ENCODE peak calls at places on chromosomes 7 and 10, in five cellular contexts. M, B, T, D and J are unnamed samples.

GRCh38 chr7:91325731-91326130 is 61.5 kb downstream of the FZD1 start:
- DNase-seq in B (no peak), T (no peak), D (no peak), M (no peak), J (no peak)

GRCh38 chr10:12708921-12709320 is 292.6 kb downstream of the CCDC3 start:
- DNase-seq in M (no peak), T (no peak), D (no peak), B (no peak), J (no peak)

GRCh38 chr7:112437038-112437437 is 13.2 kb upstream of the IFRD1 start:
- DNase-seq in D (no peak), M (no peak), B (no peak), T (no peak), J (no peak)

GRCh38 chr10:72611783-72612182 is 14.1 kb downstream of the MICU1 start:
- DNase-seq in B (peak; percentile 40), T (no peak), M (no peak), D (no peak), J (no peak)

GRCh38 chr10:129912161-129912917 is 51.7 kb downstream of the EBF3 start:
- DNase-seq in D (no peak), M (no peak), B (no peak), T (no peak), J (no peak)

GRCh38 chr10:118407026-118407425 is 64.9 kb upstream of the FAM204A start:
- DNase-seq in B (no peak), M (no peak), T (no peak), D (no peak), J (no peak)

GRCh38 chr10:22491480-22491879 is 146.2 kb downstream of the SPAG6 start:
- DNase-seq in B (no peak), D (no peak), T (no peak), M (no peak), J (no peak)

GRCh38 chr10:53536322-53536721 is 763.7 kb upstream of the MBL2 start:
- DNase-seq in D (no peak), T (no peak), M (no peak), B (no peak), J (no peak)

GRCh38 chr10:89202033-89202425 is 5.1 kb downstream of the CH25H start:
- DNase-seq in T (no peak), M (no peak), B (no peak), D (no peak), J (no peak)

GRCh38 chr10:72747521-72747920 is 55.6 kb downstream of the MCU start:
- DNase-seq in M (no peak), B (no peak), T (no peak), D (no peak), J (no peak)

GRCh38 chr10:79018591-79019011 is 50.2 kb upstream of the ZMIZ1 start:
- DNase-seq in D (peak; percentile 48), B (no peak), T (no peak), M (no peak), J (no peak)

DNA sequence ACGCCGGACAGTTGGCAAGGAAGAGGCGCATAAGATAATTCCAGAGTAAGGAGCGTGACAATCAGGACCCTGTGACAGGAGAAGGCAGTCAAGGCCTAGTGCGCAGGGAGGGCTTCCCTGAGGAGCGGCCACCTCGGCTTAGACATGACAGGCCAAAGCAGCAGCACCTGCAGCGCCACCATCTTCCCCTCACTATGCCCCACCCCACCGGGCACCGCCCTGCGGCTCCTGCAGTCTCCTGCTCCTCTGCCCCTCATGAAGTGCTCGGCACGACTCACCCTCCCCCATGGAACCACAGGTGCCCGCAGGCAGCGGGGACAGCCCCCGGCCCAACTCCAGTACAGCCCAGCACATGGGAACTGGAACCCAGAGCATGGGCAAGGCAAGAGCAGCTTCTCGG is 11.8 kb downstream of the MAD1L1 start:
- DNase-seq in M (no peak), B (no peak), D (no peak), T (no peak), J (no peak)
- H3K36me3 ChIP-seq in M (peaks cover 100% of the 10 kb centered on the region), B (no peaks in the 10 kb centered on the region), D (peaks cover 8% of the 10 kb centered on the region), T (peaks cover 2% of the 10 kb centered on the region), J (peaks cover 34% of the 10 kb centered on the region)

GRCh38 chr10:117167346-117168134 is 29.5 kb upstream of the VAX1 start:
- DNase-seq in D (no peak), T (no peak), M (no peak), B (no peak), J (peak; percentile 76)
- H3K4me3 ChIP-seq in D (no peak overlapping the region), T (peak overlapping the region; percentile 41), M (no peak overlapping the region), B (peak overlapping the region; percentile 37), J (peak overlapping the region; percentile 45)

DNA sequence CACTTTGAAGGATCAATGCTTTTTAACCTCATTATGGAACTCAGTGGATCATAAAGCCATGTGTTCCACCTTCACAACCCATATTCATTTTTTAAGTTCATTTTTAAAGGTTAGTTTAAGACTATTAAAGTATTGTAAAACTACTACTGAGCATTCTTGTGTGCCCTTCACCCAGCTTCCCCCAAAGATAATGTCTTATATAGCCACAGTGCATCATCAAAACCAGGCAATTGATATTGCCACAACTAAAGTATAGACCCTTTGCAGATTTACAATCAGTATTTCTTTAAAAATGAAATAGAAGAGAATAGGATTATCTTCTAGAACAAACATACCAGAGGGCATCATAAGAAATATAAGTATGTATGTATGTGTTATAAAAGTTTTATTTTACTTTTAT is 597.1 kb downstream of the CCSER2 start:
- DNase-seq in T (no peak), M (no peak), D (no peak), B (no peak), J (no peak)
- H3K27me3 ChIP-seq in T (no peaks in the 10 kb centered on the region), M (no peaks in the 10 kb centered on the region), D (peaks cover 1% of the 10 kb centered on the region), B (no peaks in the 10 kb centered on the region), J (no peaks in the 10 kb centered on the region)

GRCh38 chr7:44805950-44806349 is 9.5 kb downstream of the PPIA start:
- DNase-seq in M (no peak), B (no peak), T (no peak), D (no peak), J (no peak)
- H3K36me3 ChIP-seq in M (peaks cover 51% of the 10 kb centered on the region), B (no peaks in the 10 kb centered on the region), T (peaks cover 17% of the 10 kb centered on the region), D (peaks cover 19% of the 10 kb centered on the region), J (peaks cover 16% of the 10 kb centered on the region)

DNA sequence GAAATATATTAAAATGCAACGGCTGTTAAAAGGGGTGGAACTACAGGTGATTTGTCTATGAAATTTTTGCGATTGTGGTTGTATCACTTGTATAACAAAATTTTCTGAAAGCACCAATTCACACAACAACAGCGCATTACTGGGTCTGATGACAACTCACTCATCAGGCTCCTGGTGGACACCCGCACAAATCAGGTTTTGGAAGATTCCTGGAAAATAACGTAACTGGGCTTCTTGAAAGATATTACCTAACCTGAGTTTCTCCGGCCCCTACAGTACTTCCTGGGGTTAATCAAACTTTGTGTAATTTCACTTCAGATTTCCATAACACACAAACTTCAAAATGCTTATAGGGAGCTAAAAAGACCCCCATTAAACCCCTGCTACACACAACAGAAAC is 7.6 kb downstream of the SNX8 start:
- DNase-seq in T (no peak), M (no peak), D (no peak), B (no peak), J (no peak)
- H3K4me3 ChIP-seq in T (no peak overlapping the region), M (no peak overlapping the region), D (no peak overlapping the region), B (no peak overlapping the region), J (no peak overlapping the region)

DNA sequence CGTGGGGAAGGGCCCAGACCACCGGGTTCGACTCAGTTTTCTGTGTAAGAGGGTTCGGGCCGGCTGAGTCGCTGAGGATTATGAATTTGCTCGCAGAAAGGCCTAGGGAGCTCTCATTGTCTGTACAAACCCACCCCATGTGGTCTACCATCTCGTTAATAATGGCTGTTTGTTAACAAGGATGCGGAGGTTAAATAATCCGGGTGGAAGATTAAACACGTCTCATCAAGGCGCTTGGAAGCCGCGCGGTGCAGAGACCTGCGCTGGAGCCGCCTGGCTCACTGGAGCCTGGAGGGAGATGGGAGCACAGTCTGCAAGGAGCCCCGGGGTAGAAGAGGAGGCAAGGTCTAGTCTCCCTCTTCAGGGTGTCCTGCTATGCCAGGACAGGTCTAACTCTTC is 10.3 kb downstream of the EVX1 start:
- DNase-seq in D (no peak), M (no peak), T (no peak), B (no peak), J (peak; percentile 64)
- H3K27me3 ChIP-seq in D (no peaks in the 10 kb centered on the region), M (no peaks in the 10 kb centered on the region), T (peaks cover 2% of the 10 kb centered on the region), B (peaks cover 47% of the 10 kb centered on the region), J (peaks cover 75% of the 10 kb centered on the region)

DNA sequence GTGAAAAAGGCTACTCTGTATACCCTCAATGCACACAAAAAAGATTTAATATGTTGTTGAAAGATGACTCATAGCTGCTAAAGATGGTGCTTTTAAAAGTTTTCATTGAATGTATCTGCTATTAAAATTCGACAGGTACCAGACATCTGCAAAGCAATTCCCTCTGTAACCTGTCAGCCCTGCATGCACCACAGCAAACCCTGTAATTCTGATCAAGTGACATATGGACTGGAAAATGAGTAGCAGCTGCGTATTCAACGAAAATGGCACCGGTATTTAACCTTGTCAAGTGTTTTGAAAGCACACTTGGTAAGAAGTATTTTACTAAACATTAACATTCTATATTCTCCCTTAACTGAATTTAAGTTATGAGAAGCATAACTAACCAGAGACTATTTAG is 58.2 kb upstream of the PTPRN2 start:
- DNase-seq in T (no peak), M (no peak), D (no peak), B (no peak), J (no peak)
- H3K36me3 ChIP-seq in T (peaks cover 18% of the 10 kb centered on the region), M (peaks cover 40% of the 10 kb centered on the region), D (peaks cover 2% of the 10 kb centered on the region), B (no peaks in the 10 kb centered on the region), J (peaks cover 22% of the 10 kb centered on the region)

GRCh38 chr10:62048473-62048872 is 147.0 kb downstream of the ARID5B start:
- DNase-seq in M (no peak), B (no peak), T (no peak), D (no peak), J (no peak)
- H3K4me3 ChIP-seq in M (peak overlapping the region; percentile 48), B (peak overlapping the region; percentile 58), T (peak overlapping the region; percentile 40), D (peak overlapping the region; percentile 5), J (no peak overlapping the region)

GRCh38 chr10:101223274-101224059 is 5.8 kb downstream of the LBX1 start:
- DNase-seq in T (no peak), B (no peak), D (no peak), M (no peak), J (peak; percentile 73)
- H3K27me3 ChIP-seq in T (peaks cover 19% of the 10 kb centered on the region), B (peaks cover 97% of the 10 kb centered on the region), D (peaks cover 3% of the 10 kb centered on the region), M (peaks cover 6% of the 10 kb centered on the region), J (peaks cover 100% of the 10 kb centered on the region)

GRCh38 chr7:24834150-24834798 is 77.0 kb upstream of the GSDME start:
- DNase-seq in M (no peak), T (no peak), B (peak; percentile 24), D (no peak), J (no peak)
- H3K36me3 ChIP-seq in M (no peaks in the 10 kb centered on the region), T (no peaks in the 10 kb centered on the region), B (no peaks in the 10 kb centered on the region), D (no peaks in the 10 kb centered on the region), J (peaks cover 1% of the 10 kb centered on the region)